ENCODE peak calls at places on chromosomes 16 and 17, in ten cellular contexts. Z is A549, A is ovary, H is tibial artery, M is coronary artery, F is neural progenitor cell, I is dorsolateral prefrontal cortex, D is mesendoderm, E is DND-41, Y is colonic mucosa. R is an unnamed sample.

GRCh38 chr17:45298546-45299285 is 18.1 kb downstream of the MAP3K14 start:
- DNase-seq in Z (no peak), A (no peak), H (no peak), M (no peak), F (no peak), I (no peak), D (no peak), E (no peak), Y (no peak), R (no peak)

GRCh38 chr16:14505846-14506245 is 124.2 kb downstream of the PARN start:
- DNase-seq in Z (peak), A (no peak), H (no peak), M (no peak), F (no peak), I (no peak), D (no peak), E (no peak), Y (no peak), R (no peak)

GRCh38 chr16:50744911-50745310 is 3.0 kb downstream of the CYLD start:
- DNase-seq in Z (no peak), A (no peak), H (no peak), M (no peak), F (no peak), I (no peak), D (no peak), E (no peak), Y (no peak), R (no peak)

GRCh38 chr16:265711-266110 is 10.0 kb downstream of the RGS11 start:
- DNase-seq in Z (no peak), A (no peak), H (no peak), M (no peak), F (no peak), I (no peak), D (no peak), E (no peak), Y (no peak), R (no peak)

GRCh38 chr16:69917739-69918138 is 33.4 kb upstream of the CLEC18A start:
- DNase-seq in Z (peak), A (peak), H (peak), M (peak), F (peak), I (no peak), D (peak), E (no peak), Y (no peak), R (no peak)

GRCh38 chr17:79036609-79037008 is 12.6 kb downstream of the C1QTNF1 start:
- DNase-seq in Z (peak), A (no peak), H (peak), M (peak), F (no peak), I (no peak), D (no peak), E (no peak), Y (no peak), R (no peak)

GRCh38 chr17:2949469-2950044 is 113.8 kb downstream of the OR1D5 start:
- DNase-seq in Z (peak), A (peak), H (peak), M (peak), F (no peak), I (no peak), D (no peak), E (no peak), Y (peak), R (no peak)

GRCh38 chr17:44095647-44096496 is 25.3 kb downstream of the G6PC3 start:
- DNase-seq in Z (peak), A (peak), H (no peak), M (no peak), F (peak), I (peak), D (peak), E (peak), Y (peak), R (peak)

GRCh38 chr17:5753421-5753820 is 169.1 kb upstream of the NLRP1 start:
- DNase-seq in Z (no peak), A (no peak), H (peak), M (no peak), F (no peak), I (no peak), D (no peak), E (no peak), Y (no peak), R (no peak)

GRCh38 chr17:43994272-43995149 is 9.9 kb upstream of the NAGS start:
- DNase-seq in Z (peak), A (peak), H (peak), M (no peak), F (peak), I (peak), D (peak), E (peak), Y (peak), R (peak)

GRCh38 chr17:27569884-27570577 is 61.0 kb upstream of the LGALS9 start:
- DNase-seq in Z (no peak), A (no peak), H (no peak), M (no peak), F (no peak), I (no peak), D (no peak), E (no peak), Y (no peak), R (no peak)

GRCh38 chr16:48609453-48610023 is 442 bp downstream of the N4BP1 start:
- DNase-seq in Z (peak), A (peak), H (peak), M (no peak), F (peak), I (peak), D (peak), E (peak), Y (peak), R (peak)

GRCh38 chr16:78763821-78764440 is 664.5 kb downstream of the WWOX start:
- DNase-seq in Z (no peak), A (peak), H (no peak), M (no peak), F (no peak), I (no peak), D (no peak), E (no peak), Y (no peak), R (no peak)

GRCh38 chr17:58339775-58340622 is 11.4 kb upstream of the TSPOAP1 start:
- DNase-seq in Z (no peak), A (no peak), H (no peak), M (no peak), F (no peak), I (no peak), D (no peak), E (peak), Y (no peak), R (no peak)

GRCh38 chr16:53080345-53081031 is 25.7 kb downstream of the CHD9 start:
- DNase-seq in Z (peak), A (peak), H (peak), M (peak), F (no peak), I (no peak), D (peak), E (no peak), Y (peak), R (no peak)

GRCh38 chr17:28745777-28746473 is 2.1 kb downstream of the TRAF4 start:
- DNase-seq in Z (peak), A (peak), H (no peak), M (no peak), F (no peak), I (no peak), D (peak), E (no peak), Y (no peak), R (no peak)

GRCh38 chr17:28950017-28950751 is 1.1 kb downstream of the PHF12 start:
- DNase-seq in Z (peak), A (peak), H (peak), M (no peak), F (peak), I (no peak), D (peak), E (peak), Y (peak), R (no peak)

GRCh38 chr17:42071810-42072209 is 21.4 kb upstream of the C17orf113 start:
- DNase-seq in Z (no peak), A (no peak), H (no peak), M (no peak), F (no peak), I (no peak), D (no peak), E (no peak), Y (no peak), R (no peak)

GRCh38 chr17:50686494-50687199 is 21.1 kb downstream of the ANKRD40 start:
- DNase-seq in Z (peak), A (peak), H (peak), M (peak), F (no peak), I (no peak), D (peak), E (no peak), Y (peak), R (no peak)

GRCh38 chr16:2172688-2173335 is 17.2 kb downstream of the TRAF7 start:
- DNase-seq in Z (no peak), A (no peak), H (no peak), M (no peak), F (no peak), I (no peak), D (no peak), E (no peak), Y (no peak), R (no peak)

GRCh38 chr16:10878328-10878643 is 1.3 kb downstream of the CIITA start:
- DNase-seq in Z (no peak), A (no peak), H (no peak), M (no peak), F (no peak), I (no peak), D (no peak), E (no peak), Y (no peak), R (no peak)

GRCh38 chr17:50274142-50274944 is at the start of gene TMEM92:
- DNase-seq in Z (peak), A (peak), H (peak), M (no peak), F (peak), I (no peak), D (peak), E (peak), Y (peak), R (no peak)

GRCh38 chr16:47492428-47493357 is 31.6 kb downstream of the PHKB start:
- DNase-seq in Z (no peak), A (peak), H (peak), M (peak), F (no peak), I (no peak), D (no peak), E (no peak), Y (peak), R (no peak)

GRCh38 chr17:78878871-78879270 is 24.1 kb downstream of the CEP295NL start:
- DNase-seq in Z (no peak), A (no peak), H (no peak), M (no peak), F (no peak), I (no peak), D (no peak), E (no peak), Y (no peak), R (no peak)

GRCh38 chr16:8655184-8655717 is 19.2 kb upstream of the ABAT start:
- DNase-seq in Z (peak), A (no peak), H (no peak), M (no peak), F (peak), I (no peak), D (peak), E (no peak), Y (peak), R (no peak)

GRCh38 chr17:8116779-8117178 is 1.5 kb downstream of the ALOXE3 start:
- DNase-seq in Z (no peak), A (no peak), H (no peak), M (no peak), F (no peak), I (no peak), D (no peak), E (no peak), Y (no peak), R (no peak)

GRCh38 chr17:32124985-32125847 is 17.1 kb upstream of the RHOT1 start:
- DNase-seq in Z (peak), A (no peak), H (no peak), M (no peak), F (no peak), I (peak), D (no peak), E (no peak), Y (no peak), R (no peak)

GRCh38 chr16:55572439-55572838 is 6.0 kb downstream of the CAPNS2 start:
- DNase-seq in Z (peak), A (no peak), H (no peak), M (no peak), F (no peak), I (no peak), D (no peak), E (no peak), Y (no peak), R (no peak)

GRCh38 chr16:73878616-73879015 is 418.0 kb upstream of the PSMD7 start:
- DNase-seq in Z (peak), A (no peak), H (no peak), M (no peak), F (peak), I (no peak), D (peak), E (no peak), Y (no peak), R (peak)

GRCh38 chr17:5785867-5786509 is 201.7 kb upstream of the NLRP1 start:
- DNase-seq in Z (no peak), A (no peak), H (peak), M (no peak), F (no peak), I (no peak), D (peak), E (no peak), Y (no peak), R (no peak)

GRCh38 chr17:16135461-16135860 is 79.9 kb downstream of the NCOR1 start:
- DNase-seq in Z (no peak), A (no peak), H (no peak), M (no peak), F (no peak), I (no peak), D (no peak), E (no peak), Y (no peak), R (no peak)

GRCh38 chr17:28763137-28763799 is 19.5 kb downstream of the TRAF4 start:
- DNase-seq in Z (no peak), A (no peak), H (peak), M (no peak), F (no peak), I (no peak), D (no peak), E (no peak), Y (no peak), R (no peak)

GRCh38 chr16:21994856-21995465 is 6.0 kb downstream of the PDZD9 start:
- DNase-seq in Z (no peak), A (no peak), H (no peak), M (no peak), F (no peak), I (no peak), D (peak), E (peak), Y (no peak), R (no peak)

GRCh38 chr17:44007346-44008204 is 3.2 kb downstream of the NAGS start:
- DNase-seq in Z (no peak), A (no peak), H (no peak), M (no peak), F (no peak), I (no peak), D (peak), E (no peak), Y (peak), R (no peak)

GRCh38 chr17:78573955-78574354 is 3.2 kb downstream of the DNAH17 start:
- DNase-seq in Z (no peak), A (no peak), H (no peak), M (no peak), F (no peak), I (no peak), D (no peak), E (peak), Y (no peak), R (no peak)

GRCh38 chr17:67121317-67121887 is 77.0 kb downstream of the CACNG1 start:
- DNase-seq in Z (no peak), A (no peak), H (no peak), M (no peak), F (no peak), I (no peak), D (no peak), E (no peak), Y (no peak), R (no peak)

GRCh38 chr17:80220709-80221215 is 535 bp downstream of the SLC26A11 start:
- DNase-seq in Z (no peak), A (peak), H (no peak), M (no peak), F (peak), I (peak), D (peak), E (no peak), Y (peak), R (no peak)
- H3K27ac ChIP-seq in Z (peak), A (peak), H (peak), M (peak), F (no peak), I (peak), D (no peak), E (no peak), Y (peak), R (no peak)

GRCh38 chr17:82269138-82269881 is 4.2 kb downstream of the CSNK1D start:
- DNase-seq in Z (no peak), A (no peak), H (no peak), M (no peak), F (no peak), I (no peak), D (no peak), E (no peak), Y (peak), R (no peak)
- H3K27ac ChIP-seq in Z (peak), A (no peak), H (peak), M (peak), F (no peak), I (peak), D (no peak), E (no peak), Y (peak), R (no peak)

DNA sequence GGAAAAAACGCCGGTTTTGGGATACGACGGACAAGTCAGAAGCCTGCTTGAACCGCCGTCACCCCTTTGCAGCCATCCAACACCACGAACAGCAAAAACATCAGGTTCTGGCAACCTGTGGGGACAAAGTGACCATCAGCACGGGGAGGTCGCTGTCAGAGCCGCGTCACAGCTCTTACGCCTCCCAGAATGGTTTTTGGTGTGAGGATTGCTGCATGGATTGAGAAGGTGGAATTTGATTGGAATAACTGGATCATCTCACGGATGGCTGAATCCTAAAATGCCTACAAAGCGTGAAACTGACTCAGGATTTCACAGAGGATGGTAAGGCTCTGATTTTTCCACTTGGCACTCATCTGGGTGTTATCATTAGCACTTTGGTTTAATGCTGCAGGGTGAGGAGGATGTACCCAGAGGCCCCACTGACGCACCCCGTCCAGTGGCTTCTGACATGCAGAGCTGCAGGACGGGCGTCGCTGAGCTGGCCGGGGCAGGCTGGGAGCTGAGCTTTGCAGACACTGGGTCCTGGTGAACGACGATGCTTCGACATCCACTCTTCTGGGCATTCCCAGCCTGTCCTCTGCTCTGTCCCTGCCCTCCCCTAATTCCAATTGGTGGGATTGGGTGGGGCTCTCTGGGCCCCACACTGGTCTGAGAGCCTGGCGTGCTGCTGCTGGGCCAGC is 73.4 kb upstream of the CREBBP start:
- DNase-seq in Z (no peak), A (peak), H (peak), M (no peak), F (peak), I (no peak), D (no peak), E (no peak), Y (no peak), R (no peak)
- H3K27ac ChIP-seq in Z (no peak), A (no peak), H (peak), M (peak), F (no peak), I (no peak), D (no peak), E (no peak), Y (no peak), R (no peak)

GRCh38 chr16:12558641-12559040 is 245.0 kb downstream of the CPPED1 start:
- DNase-seq in Z (no peak), A (no peak), H (no peak), M (no peak), F (no peak), I (no peak), D (peak), E (no peak), Y (no peak), R (no peak)

GRCh38 chr16:12551946-12552345 is 251.7 kb downstream of the CPPED1 start:
- DNase-seq in Z (no peak), A (no peak), H (no peak), M (no peak), F (peak), I (no peak), D (peak), E (no peak), Y (no peak), R (no peak)

GRCh38 chr16:12559714-12560113 is 244.0 kb downstream of the CPPED1 start:
- DNase-seq in Z (no peak), A (no peak), H (no peak), M (no peak), F (no peak), I (no peak), D (no peak), E (no peak), Y (no peak), R (no peak)

GRCh38 chr16:12553191-12553590 is 250.5 kb downstream of the CPPED1 start:
- DNase-seq in Z (no peak), A (no peak), H (no peak), M (no peak), F (no peak), I (no peak), D (no peak), E (no peak), Y (no peak), R (no peak)

DNA sequence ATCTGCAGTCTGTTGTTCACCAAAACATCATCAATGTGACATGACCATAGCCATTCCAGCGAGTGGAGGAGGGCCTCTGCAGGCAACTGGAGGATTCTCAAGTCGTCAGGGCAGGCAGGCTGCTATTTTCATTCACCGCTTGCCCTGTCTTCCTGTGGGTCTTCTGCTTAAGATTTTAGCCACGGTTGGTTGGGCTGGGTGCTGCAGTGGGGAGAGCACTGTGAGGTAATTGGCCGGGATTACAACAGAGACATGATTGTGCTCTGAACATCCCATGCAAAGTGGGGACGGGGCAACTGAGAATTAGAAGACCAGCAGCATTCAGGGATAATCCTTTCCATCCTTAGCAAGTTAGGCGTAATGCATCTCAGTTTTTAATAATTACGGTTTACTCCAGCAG is 245.9 kb downstream of the CPPED1 start:
- DNase-seq in Z (no peak), A (no peak), H (no peak), M (no peak), F (peak), I (no peak), D (no peak), E (no peak), Y (no peak), R (no peak)
- H3K27ac ChIP-seq in Z (no peak), A (no peak), H (no peak), M (no peak), F (no peak), I (peak), D (no peak), E (no peak), Y (no peak), R (no peak)